ENCODE peak calls at places on chromosomes 6 and 20, in nine cellular contexts. One of them, this sample, is unnamed.

GRCh38 chr6:42441661-42442081 is 10.1 kb downstream of the TRERF1 start:
- DNase-seq in RCC 7860: no peak
- DNase-seq in astrocyte of the spinal cord: no peak
- DNase-seq in NCI-H82: no peak
- DNase-seq in upper lobe of right lung: no peak
- DNase-seq in KG1: no peak
- DNase-seq in colonic mucosa: no peak
- DNase-seq in astrocyte: no peak
- DNase-seq in stimulated activated CD8-positive, alpha-beta memory T cell treated with anti-CD3 and anti-CD28 coated beads, Interleukin-7, amount 100 ng/mL, for 1 hour: no peak
- DNase-seq in this sample: no peak

GRCh38 chr6:110688661-110689268 is 126.5 kb downstream of the CDK19 start:
- DNase-seq in RCC 7860: no peak
- DNase-seq in astrocyte of the spinal cord: no peak
- DNase-seq in NCI-H82: no peak
- DNase-seq in upper lobe of right lung: peak
- DNase-seq in KG1: no peak
- DNase-seq in colonic mucosa: peak
- DNase-seq in astrocyte: no peak
- DNase-seq in stimulated activated CD8-positive, alpha-beta memory T cell treated with anti-CD3 and anti-CD28 coated beads, Interleukin-7, amount 100 ng/mL, for 1 hour: no peak
- DNase-seq in this sample: no peak

GRCh38 chr6:41505084-41506049 is 40.8 kb upstream of the FOXP4 start:
- DNase-seq in RCC 7860: no peak
- DNase-seq in astrocyte of the spinal cord: peak
- DNase-seq in NCI-H82: peak
- DNase-seq in upper lobe of right lung: peak
- DNase-seq in KG1: no peak
- DNase-seq in colonic mucosa: peak
- DNase-seq in astrocyte: peak
- DNase-seq in stimulated activated CD8-positive, alpha-beta memory T cell treated with anti-CD3 and anti-CD28 coated beads, Interleukin-7, amount 100 ng/mL, for 1 hour: no peak
- DNase-seq in this sample: peak

GRCh38 chr6:129434091-129434490 is 275.9 kb downstream of the ARHGAP18 start:
- DNase-seq in RCC 7860: no peak
- DNase-seq in astrocyte of the spinal cord: no peak
- DNase-seq in NCI-H82: no peak
- DNase-seq in upper lobe of right lung: no peak
- DNase-seq in KG1: no peak
- DNase-seq in colonic mucosa: no peak
- DNase-seq in astrocyte: no peak
- DNase-seq in stimulated activated CD8-positive, alpha-beta memory T cell treated with anti-CD3 and anti-CD28 coated beads, Interleukin-7, amount 100 ng/mL, for 1 hour: no peak
- DNase-seq in this sample: no peak

GRCh38 chr6:24840187-24840586 is 41.5 kb upstream of the ARMH2 start:
- DNase-seq in RCC 7860: no peak
- DNase-seq in astrocyte of the spinal cord: no peak
- DNase-seq in NCI-H82: no peak
- DNase-seq in upper lobe of right lung: no peak
- DNase-seq in KG1: no peak
- DNase-seq in colonic mucosa: no peak
- DNase-seq in astrocyte: no peak
- DNase-seq in stimulated activated CD8-positive, alpha-beta memory T cell treated with anti-CD3 and anti-CD28 coated beads, Interleukin-7, amount 100 ng/mL, for 1 hour: no peak
- DNase-seq in this sample: no peak

GRCh38 chr6:11258260-11259237 is 26.1 kb upstream of the NEDD9 start:
- DNase-seq in RCC 7860: no peak
- DNase-seq in astrocyte of the spinal cord: peak
- DNase-seq in NCI-H82: no peak
- DNase-seq in upper lobe of right lung: no peak
- DNase-seq in KG1: no peak
- DNase-seq in colonic mucosa: no peak
- DNase-seq in astrocyte: peak
- DNase-seq in stimulated activated CD8-positive, alpha-beta memory T cell treated with anti-CD3 and anti-CD28 coated beads, Interleukin-7, amount 100 ng/mL, for 1 hour: no peak
- DNase-seq in this sample: no peak

GRCh38 chr6:123168892-123169851 is 173.1 kb downstream of the CLVS2 start:
- DNase-seq in RCC 7860: no peak
- DNase-seq in astrocyte of the spinal cord: no peak
- DNase-seq in NCI-H82: no peak
- DNase-seq in upper lobe of right lung: no peak
- DNase-seq in KG1: no peak
- DNase-seq in colonic mucosa: no peak
- DNase-seq in astrocyte: no peak
- DNase-seq in stimulated activated CD8-positive, alpha-beta memory T cell treated with anti-CD3 and anti-CD28 coated beads, Interleukin-7, amount 100 ng/mL, for 1 hour: no peak
- DNase-seq in this sample: no peak

GRCh38 chr20:15600565-15600964 is 972.7 kb downstream of the KIF16B start:
- DNase-seq in RCC 7860: no peak
- DNase-seq in astrocyte of the spinal cord: no peak
- DNase-seq in NCI-H82: no peak
- DNase-seq in upper lobe of right lung: no peak
- DNase-seq in KG1: no peak
- DNase-seq in colonic mucosa: no peak
- DNase-seq in astrocyte: no peak
- DNase-seq in stimulated activated CD8-positive, alpha-beta memory T cell treated with anti-CD3 and anti-CD28 coated beads, Interleukin-7, amount 100 ng/mL, for 1 hour: no peak
- DNase-seq in this sample: no peak

GRCh38 chr20:24124951-24125650 is 136.5 kb upstream of the GGTLC1 start:
- DNase-seq in RCC 7860: no peak
- DNase-seq in astrocyte of the spinal cord: no peak
- DNase-seq in NCI-H82: no peak
- DNase-seq in upper lobe of right lung: no peak
- DNase-seq in KG1: no peak
- DNase-seq in colonic mucosa: no peak
- DNase-seq in astrocyte: no peak
- DNase-seq in stimulated activated CD8-positive, alpha-beta memory T cell treated with anti-CD3 and anti-CD28 coated beads, Interleukin-7, amount 100 ng/mL, for 1 hour: no peak
- DNase-seq in this sample: no peak

GRCh38 chr6:72654101-72654618 is 32.3 kb downstream of the KCNQ5 start:
- DNase-seq in RCC 7860: no peak
- DNase-seq in astrocyte of the spinal cord: no peak
- DNase-seq in NCI-H82: no peak
- DNase-seq in upper lobe of right lung: no peak
- DNase-seq in KG1: no peak
- DNase-seq in colonic mucosa: no peak
- DNase-seq in astrocyte: no peak
- DNase-seq in stimulated activated CD8-positive, alpha-beta memory T cell treated with anti-CD3 and anti-CD28 coated beads, Interleukin-7, amount 100 ng/mL, for 1 hour: no peak
- DNase-seq in this sample: no peak

GRCh38 chr6:11434565-11435326 is 102.8 kb upstream of the TMEM170B start:
- DNase-seq in RCC 7860: peak
- DNase-seq in astrocyte of the spinal cord: peak
- DNase-seq in NCI-H82: no peak
- DNase-seq in upper lobe of right lung: peak
- DNase-seq in KG1: no peak
- DNase-seq in colonic mucosa: peak
- DNase-seq in astrocyte: peak
- DNase-seq in stimulated activated CD8-positive, alpha-beta memory T cell treated with anti-CD3 and anti-CD28 coated beads, Interleukin-7, amount 100 ng/mL, for 1 hour: no peak
- DNase-seq in this sample: peak

This sample was measured in DMS53.